ENCODE peak calls at places on chromosomes 4 and X, in seven cellular contexts. S is astrocyte of the cerebellum; K is activated CD8-positive, alpha-beta T cell treated with anti-CD3 and anti-CD28 coated beads, Interleukin-2, amount 10 ng/mL, durations not matched to agents 7 days and 5 days; Y is RWPE2; R is NCI-H1092 treated with DMSO at 0.1 percent for 48 hours; I is trophoblast cell; F is endothelial cell. L is an unnamed sample.
A peak's percentile ranks its signal among the peaks of the same experiment; 100 is the strongest.

GRCh38 chr4:152436384-152436783 is 99.5 kb downstream of the FBXW7 start:
- DNase-seq in S (no peak), K (no peak), Y (no peak), R (no peak), I (peak; percentile 21), F (no peak), L (no peak)

GRCh38 chrX:51894697-51895336 is 1.4 kb downstream of the MAGED1 start:
- DNase-seq in S (no peak), K (peak; percentile 56), Y (no peak), R (peak; percentile 30), I (no peak), F (peak; percentile 9), L (no peak)

GRCh38 chr4:56026596-56026995 is 77.9 kb downstream of the CEP135 start:
- DNase-seq in S (no peak), K (no peak), Y (no peak), R (no peak), I (no peak), F (no peak), L (no peak)

GRCh38 chrX:119694601-119695534 is 1.9 kb upstream of the SEPTIN6 start:
- DNase-seq in S (no peak), K (no peak), Y (no peak), R (no peak), I (no peak), F (no peak), L (no peak)

GRCh38 chr4:170004656-170005250 is 21.4 kb downstream of the MFAP3L start:
- DNase-seq in S (peak; percentile 68), K (no peak), Y (no peak), R (no peak), I (no peak), F (no peak), L (no peak)

GRCh38 chr4:25370242-25370641 is 6.8 kb upstream of the ANAPC4 start:
- DNase-seq in S (no peak), K (no peak), Y (no peak), R (no peak), I (no peak), F (no peak), L (no peak)

GRCh38 chr4:26325191-26325590 is 4.4 kb downstream of the RBPJ start:
- DNase-seq in S (peak; percentile 47), K (peak; percentile 57), Y (no peak), R (peak; percentile 17), I (no peak), F (no peak), L (peak; percentile 29)

GRCh38 chr4:111283066-111283677 is 660.3 kb upstream of the PITX2 start:
- DNase-seq in S (peak; percentile 22), K (peak; percentile 64), Y (peak; percentile 23), R (no peak), I (peak; percentile 21), F (peak; percentile 74), L (peak; percentile 61)

GRCh38 chr4:20305976-20306375 is 54.3 kb downstream of the SLIT2 start:
- DNase-seq in S (peak; percentile 22), K (no peak), Y (no peak), R (peak; percentile 17), I (no peak), F (no peak), L (no peak)

GRCh38 chr4:33052241-33052640 is 2332.1 kb downstream of the PCDH7 start:
- DNase-seq in S (no peak), K (no peak), Y (no peak), R (no peak), I (no peak), F (no peak), L (no peak)

GRCh38 chr4:155530290-155530689 is 136.4 kb upstream of the GUCY1A1 start:
- DNase-seq in S (no peak), K (no peak), Y (no peak), R (no peak), I (no peak), F (no peak), L (no peak)

GRCh38 chr4:82630079-82630478 is 68.3 kb upstream of the TMEM150C start:
- DNase-seq in S (no peak), K (no peak), Y (no peak), R (no peak), I (no peak), F (no peak), L (no peak)

GRCh38 chr4:7649741-7650531 is 215.2 kb upstream of the PSAPL1 start:
- DNase-seq in S (peak; percentile 69), K (peak; percentile 81), Y (peak; percentile 90), R (no peak), I (no peak), F (no peak), L (peak; percentile 64)

GRCh38 chr4:40530961-40531635 is 98.6 kb downstream of the RBM47 start:
- DNase-seq in S (no peak), K (no peak), Y (no peak), R (no peak), I (no peak), F (no peak), L (no peak)

GRCh38 chrX:68724531-68725020 is 77.1 kb downstream of the STARD8 start:
- DNase-seq in S (no peak), K (no peak), Y (no peak), R (peak; percentile 10), I (no peak), F (no peak), L (no peak)

GRCh38 chrX:122565952-122566351 is 618.1 kb upstream of the GRIA3 start:
- DNase-seq in S (peak; percentile 84), K (no peak), Y (peak; percentile 67), R (no peak), I (peak; percentile 49), F (no peak), L (no peak)

GRCh38 chr4:143564472-143564871 is 51.0 kb downstream of the SMARCA5 start:
- DNase-seq in S (no peak), K (no peak), Y (no peak), R (no peak), I (no peak), F (no peak), L (no peak)

GRCh38 chr4:108846568-108846967 is 83.7 kb upstream of the ETNPPL start:
- DNase-seq in S (no peak), K (no peak), Y (no peak), R (no peak), I (no peak), F (no peak), L (no peak)

GRCh38 chr4:140368686-140369085 is 4.8 kb upstream of the SCOC start:
- DNase-seq in S (no peak), K (no peak), Y (no peak), R (no peak), I (no peak), F (no peak), L (no peak)

GRCh38 chrX:18410038-18410437 is 15.4 kb upstream of the CDKL5 start:
- DNase-seq in S (peak; percentile 19), K (no peak), Y (no peak), R (peak; percentile 21), I (no peak), F (no peak), L (no peak)

GRCh38 chrX:22912598-22912997 is 87.2 kb upstream of the DDX53 start:
- DNase-seq in S (no peak), K (no peak), Y (no peak), R (no peak), I (no peak), F (no peak), L (no peak)

GRCh38 chr4:171846893-171847292 is 33.7 kb downstream of the GALNTL6 start:
- DNase-seq in S (no peak), K (no peak), Y (no peak), R (no peak), I (no peak), F (no peak), L (no peak)

GRCh38 chr4:174156239-174156826 is 127.1 kb downstream of the FBXO8 start:
- DNase-seq in S (peak; percentile 26), K (no peak), Y (no peak), R (peak; percentile 46), I (no peak), F (no peak), L (no peak)

L was measured in activated naive CD4-positive, alpha-beta T cell treated with anti-CD3 and anti-CD28 coated beads, Interleukin-2, amount 10 ng/mL, durations not matched to agents 7 days and 5 days.